ENCODE peak calls at places on chromosome X, in seven cellular contexts. One of them, this sample, is unnamed.

GRCh38 chrX:54808109-54808604 is 612 bp downstream of the MAGED2 start:
- DNase-seq in HepG2: peak; percentile 2
- DNase-seq in stomach: peak; percentile 58
- DNase-seq in Peyer's patch: peak; percentile 68
- DNase-seq in transverse colon: peak; percentile 65
- DNase-seq in ovary: peak; percentile 87
- DNase-seq in GM12878: no peak
- DNase-seq in this sample: peak; percentile 86

GRCh38 chrX:123330229-123330942 is 146.3 kb downstream of the GRIA3 start:
- DNase-seq in Peyer's patch: no peak
- DNase-seq in GM12878: no peak
- DNase-seq in HepG2: no peak
- DNase-seq in stomach: no peak
- DNase-seq in transverse colon: no peak
- DNase-seq in ovary: no peak
- DNase-seq in this sample: no peak

GRCh38 chrX:312621-313331 is 5.8 kb downstream of the GTPBP6 start:
- DNase-seq in Peyer's patch: no peak
- DNase-seq in ovary: no peak
- DNase-seq in GM12878: no peak
- DNase-seq in stomach: no peak
- DNase-seq in transverse colon: no peak
- DNase-seq in HepG2: no peak
- DNase-seq in this sample: peak; percentile 57

GRCh38 chrX:15373986-15374385 is 10.2 kb downstream of the VEGFD start:
- DNase-seq in GM12878: no peak
- DNase-seq in Peyer's patch: no peak
- DNase-seq in HepG2: no peak
- DNase-seq in transverse colon: no peak
- DNase-seq in ovary: no peak
- DNase-seq in stomach: no peak
- DNase-seq in this sample: no peak

GRCh38 chrX:56107320-56107719 is 124.8 kb upstream of the KLF8 start:
- DNase-seq in ovary: no peak
- DNase-seq in stomach: no peak
- DNase-seq in transverse colon: no peak
- DNase-seq in GM12878: no peak
- DNase-seq in Peyer's patch: no peak
- DNase-seq in HepG2: no peak
- DNase-seq in this sample: no peak

GRCh38 chrX:65607070-65607742 is 60.2 kb upstream of the MSN start:
- DNase-seq in Peyer's patch: no peak
- DNase-seq in GM12878: no peak
- DNase-seq in stomach: no peak
- DNase-seq in transverse colon: no peak
- DNase-seq in HepG2: no peak
- DNase-seq in ovary: no peak
- DNase-seq in this sample: no peak

GRCh38 chrX:8879750-8880149 is 78.6 kb upstream of the FAM9A start:
- DNase-seq in HepG2: peak; percentile 1
- DNase-seq in transverse colon: peak; percentile 11
- DNase-seq in Peyer's patch: no peak
- DNase-seq in ovary: no peak
- DNase-seq in stomach: peak; percentile 32
- DNase-seq in GM12878: no peak
- DNase-seq in this sample: no peak

GRCh38 chrX:37846141-37846540 is 1.2 kb downstream of the DYNLT3 start:
- DNase-seq in stomach: no peak
- DNase-seq in ovary: no peak
- DNase-seq in HepG2: no peak
- DNase-seq in transverse colon: no peak
- DNase-seq in Peyer's patch: no peak
- DNase-seq in GM12878: no peak
- DNase-seq in this sample: no peak

GRCh38 chrX:101485212-101486064 is at the start of gene ARMCX4:
- DNase-seq in GM12878: no peak
- DNase-seq in Peyer's patch: peak; percentile 17
- DNase-seq in ovary: peak; percentile 84
- DNase-seq in HepG2: no peak
- DNase-seq in transverse colon: peak; percentile 18
- DNase-seq in stomach: peak; percentile 58
- DNase-seq in this sample: peak; percentile 87

GRCh38 chrX:38774249-38774648 is 27.0 kb upstream of the MID1IP1 start:
- DNase-seq in Peyer's patch: no peak
- DNase-seq in transverse colon: no peak
- DNase-seq in ovary: no peak
- DNase-seq in HepG2: no peak
- DNase-seq in stomach: no peak
- DNase-seq in GM12878: no peak
- DNase-seq in this sample: no peak

GRCh38 chrX:122641826-122642225 is 542.3 kb upstream of the GRIA3 start:
- DNase-seq in Peyer's patch: no peak
- DNase-seq in stomach: no peak
- DNase-seq in HepG2: no peak
- DNase-seq in GM12878: no peak
- DNase-seq in transverse colon: no peak
- DNase-seq in ovary: no peak
- DNase-seq in this sample: no peak

GRCh38 chrX:1416965-1417760 is 25.2 kb upstream of the SLC25A6 start:
- DNase-seq in ovary: no peak
- DNase-seq in Peyer's patch: no peak
- DNase-seq in GM12878: no peak
- DNase-seq in transverse colon: no peak
- DNase-seq in HepG2: no peak
- DNase-seq in stomach: no peak
- DNase-seq in this sample: peak; percentile 20

GRCh38 chrX:42967681-42968080 is 189.7 kb upstream of the PPP1R2C start:
- DNase-seq in stomach: no peak
- DNase-seq in transverse colon: no peak
- DNase-seq in Peyer's patch: no peak
- DNase-seq in HepG2: no peak
- DNase-seq in ovary: no peak
- DNase-seq in GM12878: no peak
- DNase-seq in this sample: no peak

GRCh38 chrX:28752330-28752729 is 165.1 kb downstream of the IL1RAPL1 start:
- DNase-seq in GM12878: no peak
- DNase-seq in HepG2: no peak
- DNase-seq in stomach: no peak
- DNase-seq in transverse colon: no peak
- DNase-seq in ovary: no peak
- DNase-seq in Peyer's patch: no peak
- DNase-seq in this sample: no peak

DNA sequence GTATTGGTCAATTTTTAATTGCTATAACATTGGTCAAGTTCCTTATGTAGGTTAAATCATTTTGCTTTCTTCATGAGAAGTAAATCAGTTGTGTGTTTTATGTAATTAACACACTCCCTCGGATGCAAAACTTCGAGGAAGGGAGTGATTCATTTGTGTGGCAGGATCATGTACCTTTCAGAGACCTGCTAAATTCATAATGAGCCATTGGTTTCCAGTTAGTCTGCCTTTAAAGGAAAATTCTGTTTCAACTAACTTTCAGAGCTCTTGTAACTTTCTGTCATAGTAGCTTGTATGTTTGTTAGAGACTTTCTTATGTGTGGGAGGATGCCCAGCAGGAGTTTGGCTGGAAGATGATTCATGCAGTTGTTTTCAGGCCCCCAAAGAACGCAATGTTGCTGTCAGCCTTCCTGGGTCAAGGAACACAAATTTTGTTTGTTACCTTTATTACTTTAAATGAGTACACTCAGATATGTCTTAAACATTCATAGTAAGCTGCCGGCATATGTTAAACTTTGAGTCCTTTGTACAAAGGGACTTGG is 72.1 kb downstream of the GPR101 start:
- DNase-seq in GM12878: no peak
- DNase-seq in ovary: no peak
- DNase-seq in Peyer's patch: no peak
- DNase-seq in transverse colon: no peak
- DNase-seq in stomach: no peak
- DNase-seq in HepG2: no peak
- DNase-seq in this sample: no peak
- TF ChIP-seq POLR2A in GM12878: no peak
- TF ChIP-seq POLR2A in ovary: no peak
- TF ChIP-seq POLR2A in Peyer's patch: no peak
- TF ChIP-seq POLR2A in transverse colon: no peak
- TF ChIP-seq POLR2A in stomach: no peak
- TF ChIP-seq POLR2A in HepG2: no peak
- TF ChIP-seq POLR2A in this sample: no peak

GRCh38 chrX:97021680-97022079 is 138.0 kb downstream of the RPA4 start:
- DNase-seq in ovary: no peak
- DNase-seq in Peyer's patch: no peak
- DNase-seq in transverse colon: no peak
- DNase-seq in stomach: no peak
- DNase-seq in HepG2: no peak
- DNase-seq in GM12878: no peak
- DNase-seq in this sample: no peak

GRCh38 chrX:97011540-97011939 is 127.8 kb downstream of the RPA4 start:
- DNase-seq in Peyer's patch: no peak
- DNase-seq in HepG2: no peak
- DNase-seq in transverse colon: no peak
- DNase-seq in stomach: no peak
- DNase-seq in ovary: no peak
- DNase-seq in GM12878: no peak
- DNase-seq in this sample: peak; percentile 58

DNA sequence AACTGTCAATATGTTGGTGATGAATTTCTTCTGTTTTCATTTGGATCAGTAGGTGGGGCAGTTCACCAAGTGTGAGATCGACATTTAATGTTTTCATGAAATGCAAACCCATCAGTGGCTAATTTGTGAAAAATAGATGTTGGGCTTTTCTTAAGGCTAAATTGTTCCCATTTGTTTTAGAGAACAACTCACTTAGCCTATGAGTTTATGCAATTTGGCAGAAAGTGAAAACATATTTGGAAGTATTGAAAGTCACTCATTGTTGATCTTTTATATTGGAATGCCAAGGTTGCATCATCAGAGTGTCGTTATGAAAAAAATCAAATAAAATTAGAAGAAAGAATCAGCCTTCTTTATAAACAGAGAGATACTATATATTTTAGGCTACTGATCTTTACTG is 132.4 kb downstream of the RPA4 start:
- DNase-seq in stomach: no peak
- DNase-seq in Peyer's patch: no peak
- DNase-seq in ovary: no peak
- DNase-seq in transverse colon: no peak
- DNase-seq in GM12878: no peak
- DNase-seq in HepG2: no peak
- DNase-seq in this sample: no peak
- TF ChIP-seq CTCF in stomach: no peak
- TF ChIP-seq CTCF in Peyer's patch: no peak
- TF ChIP-seq CTCF in ovary: no peak
- TF ChIP-seq CTCF in transverse colon: no peak
- TF ChIP-seq CTCF in GM12878: no peak
- TF ChIP-seq CTCF in HepG2: no peak
- TF ChIP-seq CTCF in this sample: no peak

DNA sequence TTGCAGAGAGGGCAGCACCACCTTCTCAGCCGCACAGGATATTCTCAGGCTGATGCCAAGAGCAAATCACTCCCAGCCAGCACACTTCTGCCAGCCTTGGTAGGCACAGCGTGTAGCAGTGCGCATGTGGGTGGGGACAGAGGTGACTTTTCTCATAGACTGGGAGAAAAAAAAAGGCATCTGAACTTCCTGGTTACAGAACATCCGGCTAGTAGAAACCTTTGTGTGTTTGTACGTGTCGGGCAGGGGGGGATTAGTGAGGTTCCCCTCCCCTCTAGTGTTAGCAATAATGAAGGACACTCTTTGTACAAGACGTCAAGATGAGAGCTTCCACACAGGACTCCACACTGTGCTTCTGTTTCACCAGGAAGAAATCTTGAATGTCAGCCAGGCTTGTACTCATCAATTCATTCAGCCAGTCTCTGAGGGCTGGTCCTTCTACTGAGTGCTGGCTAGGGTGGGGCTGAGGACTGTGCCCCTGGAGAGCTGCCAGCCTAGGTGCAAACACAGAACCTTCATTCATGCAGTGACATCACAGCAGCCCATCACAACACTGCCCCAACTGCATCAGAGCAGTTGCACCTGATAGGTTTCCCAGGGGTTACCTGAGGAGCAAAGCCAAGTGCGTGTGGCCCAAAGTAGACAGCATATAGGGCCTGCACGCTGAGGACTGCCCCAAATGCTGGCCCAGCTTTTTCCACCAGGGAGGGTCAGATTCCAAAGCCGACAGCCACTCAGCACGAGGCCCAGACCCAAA is 34.7 kb downstream of the SLC25A5 start:
- DNase-seq in transverse colon: peak; percentile 85
- DNase-seq in ovary: no peak
- DNase-seq in stomach: peak; percentile 71
- DNase-seq in HepG2: peak; percentile 65
- DNase-seq in GM12878: no peak
- DNase-seq in Peyer's patch: no peak
- DNase-seq in this sample: peak; percentile 24
- TF ChIP-seq POLR2A in transverse colon: peak; percentile 63
- TF ChIP-seq POLR2A in ovary: no peak
- TF ChIP-seq POLR2A in stomach: no peak
- TF ChIP-seq POLR2A in HepG2: peak; percentile 34
- TF ChIP-seq POLR2A in GM12878: no peak
- TF ChIP-seq POLR2A in Peyer's patch: peak; percentile 52
- TF ChIP-seq POLR2A in this sample: no peak

GRCh38 chrX:134909258-134909657 is 81.5 kb upstream of the SMIM10 start:
- DNase-seq in Peyer's patch: no peak
- DNase-seq in HepG2: no peak
- DNase-seq in stomach: no peak
- DNase-seq in GM12878: no peak
- DNase-seq in ovary: no peak
- DNase-seq in transverse colon: no peak
- DNase-seq in this sample: no peak

GRCh38 chrX:134911348-134911747 is 79.4 kb upstream of the SMIM10 start:
- DNase-seq in GM12878: no peak
- DNase-seq in stomach: no peak
- DNase-seq in HepG2: no peak
- DNase-seq in Peyer's patch: no peak
- DNase-seq in ovary: no peak
- DNase-seq in transverse colon: no peak
- DNase-seq in this sample: no peak

GRCh38 chrX:134907302-134907701 is 83.5 kb upstream of the SMIM10 start:
- DNase-seq in Peyer's patch: no peak
- DNase-seq in transverse colon: no peak
- DNase-seq in stomach: no peak
- DNase-seq in ovary: no peak
- DNase-seq in GM12878: no peak
- DNase-seq in HepG2: no peak
- DNase-seq in this sample: no peak

DNA sequence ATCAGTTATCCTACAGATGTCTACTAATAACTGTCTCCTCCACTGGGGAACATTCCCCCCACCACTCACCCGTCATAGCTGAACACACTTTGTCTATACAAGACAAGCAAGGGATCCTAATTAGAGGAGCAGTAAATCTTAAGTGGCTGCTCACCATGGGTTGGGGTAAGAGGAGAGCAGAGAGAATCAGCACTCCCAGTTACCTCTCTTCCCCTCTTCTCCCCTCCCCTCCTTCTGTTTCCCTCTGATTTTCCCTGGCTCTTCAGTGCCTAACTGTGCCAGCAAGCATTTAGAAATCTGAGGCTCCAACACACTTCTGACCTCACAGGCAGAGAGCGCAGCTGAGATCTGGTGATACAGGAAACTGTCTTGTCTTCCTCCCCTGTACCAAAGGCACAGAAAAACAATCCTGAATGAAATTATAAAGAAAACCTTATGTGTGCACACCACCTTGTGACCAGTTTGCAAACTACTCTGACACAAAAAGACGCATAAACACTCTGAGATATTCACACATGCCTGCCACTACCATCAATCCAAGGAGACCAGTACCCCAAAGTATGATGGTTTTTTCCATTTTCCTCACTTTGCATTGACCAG is 82.5 kb upstream of the SMIM10 start:
- DNase-seq in HepG2: no peak
- DNase-seq in stomach: no peak
- DNase-seq in transverse colon: no peak
- DNase-seq in GM12878: no peak
- DNase-seq in Peyer's patch: no peak
- DNase-seq in ovary: no peak
- DNase-seq in this sample: no peak
- TF ChIP-seq CTCF in HepG2: no peak
- TF ChIP-seq CTCF in stomach: no peak
- TF ChIP-seq CTCF in transverse colon: no peak
- TF ChIP-seq CTCF in GM12878: no peak
- TF ChIP-seq CTCF in Peyer's patch: no peak
- TF ChIP-seq CTCF in ovary: no peak
- TF ChIP-seq CTCF in this sample: no peak